ENCODE peak calls at places on chromosome 18, in seven cellular contexts. T, C, M, X, Z, V and K are unnamed samples.
A peak's percentile ranks its signal among the peaks of the same experiment; 100 is the strongest.

GRCh38 chr18:74623047-74623816 is 25.6 kb downstream of the ZNF407 start:
- DNase-seq in V (no peak), T (no peak), M (no peak), C (no peak), X (peak; percentile 79), Z (no peak), K (no peak)

GRCh38 chr18:34971313-34971712 is 69.9 kb upstream of the MAPRE2 start:
- DNase-seq in C (no peak), X (no peak), T (no peak), V (no peak), Z (no peak), M (no peak), K (no peak)

GRCh38 chr18:3966246-3966984 is 488.7 kb downstream of the DLGAP1 start:
- DNase-seq in C (no peak), V (no peak), Z (no peak), X (no peak), T (no peak), M (no peak), K (no peak)

GRCh38 chr18:5413447-5413846 is 117.9 kb upstream of the ZBTB14 start:
- DNase-seq in V (no peak), C (no peak), Z (no peak), X (no peak), T (no peak), M (no peak), K (peak; percentile 9)

GRCh38 chr18:3281456-3282400 is 19.8 kb downstream of the MYL12B start:
- DNase-seq in X (peak; percentile 87), T (no peak), Z (peak; percentile 47), C (no peak), V (no peak), M (no peak), K (no peak)

GRCh38 chr18:48165104-48165866 is 234.8 kb upstream of the SMAD2 start:
- DNase-seq in C (no peak), M (no peak), T (no peak), X (no peak), Z (peak; percentile 75), V (no peak), K (no peak)

GRCh38 chr18:54086046-54086802 is 138.2 kb downstream of the MBD2 start:
- DNase-seq in T (no peak), V (no peak), Z (peak; percentile 77), X (no peak), M (no peak), C (no peak), K (no peak)

GRCh38 chr18:77008006-77008405 is 124.6 kb downstream of the MBP start:
- DNase-seq in V (no peak), C (no peak), Z (no peak), T (no peak), X (no peak), M (no peak), K (no peak)

GRCh38 chr18:48486762-48487161 is 52.1 kb upstream of the CTIF start:
- DNase-seq in T (no peak), M (no peak), X (no peak), C (no peak), Z (no peak), V (no peak), K (no peak)

GRCh38 chr18:58310517-58310916 is 266.5 kb downstream of the NEDD4L start:
- DNase-seq in Z (no peak), V (peak; percentile 44), M (no peak), C (peak; percentile 75), X (peak; percentile 14), T (no peak), K (no peak)

GRCh38 chr18:49893036-49893435 is 79.7 kb upstream of the ACAA2 start:
- DNase-seq in V (no peak), C (no peak), Z (no peak), M (no peak), X (no peak), T (no peak), K (no peak)

GRCh38 chr18:58529714-58530354 is 99.1 kb downstream of the ALPK2 start:
- DNase-seq in M (no peak), T (no peak), V (peak; percentile 84), Z (peak; percentile 52), C (peak; percentile 71), X (peak; percentile 88), K (peak; percentile 85)

GRCh38 chr18:22829781-22830180 is 103.3 kb upstream of the RBBP8 start:
- DNase-seq in V (no peak), X (peak; percentile 14), C (no peak), T (no peak), M (no peak), Z (no peak), K (no peak)

GRCh38 chr18:23239350-23239692 is 104.0 kb downstream of the CABLES1 start:
- DNase-seq in V (no peak), T (no peak), M (no peak), Z (no peak), C (no peak), X (no peak), K (no peak)

GRCh38 chr18:11159844-11160243 is 10.5 kb upstream of the PIEZO2 start:
- DNase-seq in X (no peak), Z (no peak), M (no peak), T (no peak), V (no peak), C (no peak), K (no peak)

GRCh38 chr18:74289946-74290478 is 1.8 kb downstream of the CYB5A start:
- DNase-seq in M (no peak), V (no peak), Z (no peak), C (no peak), T (no peak), X (no peak), K (no peak)

GRCh38 chr18:49573835-49574234 is 12.0 kb downstream of the LIPG start:
- DNase-seq in C (no peak), T (no peak), X (no peak), M (no peak), Z (no peak), V (no peak), K (no peak)

GRCh38 chr18:78788161-78788560 is 191.5 kb upstream of the SALL3 start:
- DNase-seq in X (no peak), M (no peak), Z (no peak), T (no peak), C (no peak), V (peak; percentile 73), K (no peak)

GRCh38 chr18:76805221-76805620 is 17.1 kb upstream of the ZNF236 start:
- DNase-seq in X (no peak), M (no peak), Z (no peak), C (no peak), T (no peak), V (no peak), K (no peak)

GRCh38 chr18:25423267-25423666 is 71.3 kb upstream of the ZNF521 start:
- DNase-seq in T (no peak), C (no peak), M (no peak), V (no peak), X (no peak), Z (no peak), K (no peak)

GRCh38 chr18:34695300-34695699 is 14.8 kb upstream of the DTNA start:
- DNase-seq in C (no peak), M (no peak), Z (no peak), V (no peak), X (no peak), T (no peak), K (no peak)

GRCh38 chr18:8525692-8526091 is 83.5 kb upstream of the RAB12 start:
- DNase-seq in C (no peak), V (no peak), M (no peak), X (peak; percentile 69), T (no peak), Z (peak; percentile 31), K (peak; percentile 46)

DNA sequence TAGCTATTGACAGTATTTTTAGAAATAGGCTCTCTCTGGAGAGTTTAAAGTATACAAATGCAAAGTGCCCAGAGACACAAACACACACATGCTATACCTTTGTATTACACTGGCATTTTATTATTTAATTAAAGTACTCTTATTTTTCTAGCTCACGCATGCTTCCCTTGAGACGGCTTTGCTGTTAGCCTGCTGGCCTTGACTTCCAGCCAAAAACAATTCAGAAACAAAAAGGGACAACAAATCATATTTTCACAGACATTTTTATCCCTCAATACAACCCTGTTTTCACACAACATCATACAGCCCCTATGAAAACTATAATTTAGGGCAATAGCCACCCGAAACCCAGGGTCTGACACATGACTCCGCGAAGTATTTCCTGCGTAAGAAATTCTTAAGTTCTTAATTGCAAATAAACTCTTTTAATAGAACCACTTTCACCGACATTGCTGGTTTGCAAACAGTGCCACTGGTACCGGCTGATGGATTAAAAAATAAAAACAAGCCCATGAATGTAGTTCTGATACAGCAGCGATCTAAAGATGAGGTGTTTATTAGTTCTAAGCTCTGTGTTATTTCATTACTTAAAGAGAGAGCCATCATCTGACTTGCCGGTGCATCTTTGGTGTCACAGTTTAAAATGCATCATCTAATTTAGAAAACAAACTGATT is 185.1 kb downstream of the TCF4 start:
- DNase-seq in T (no peak), V (no peak), M (no peak), X (no peak), Z (no peak), C (no peak), K (no peak)
- H3K4me3 ChIP-seq in T (peak overlapping the region; percentile 25), V (peak overlapping the region; percentile 21), M (no peak overlapping the region), X (peak overlapping the region; percentile 10), Z (no peak overlapping the region), C (peak overlapping the region; percentile 64), K (no peak overlapping the region)

GRCh38 chr18:63237911-63238710 is 81.5 kb downstream of the BCL2 start:
- DNase-seq in Z (no peak), C (peak; percentile 64), T (no peak), V (no peak), M (no peak), X (peak; percentile 77), K (no peak)
- H3K27ac ChIP-seq in Z (peak overlapping the region; percentile 91), C (peak overlapping the region; percentile 85), T (peak overlapping the region; percentile 76), V (peak overlapping the region; percentile 85), M (peak overlapping the region; percentile 78), X (peak overlapping the region; percentile 63), K (no peak overlapping the region)

GRCh38 chr18:55997156-55997561 is 409.2 kb upstream of the TCF4 start:
- DNase-seq in C (no peak), M (no peak), T (no peak), X (peak; percentile 22), Z (no peak), V (no peak), K (no peak)
- TF ChIP-seq CTCF in C (no peak), M (no peak), T (no peak), X (no peak), Z (no peak), V (no peak), K (no peak)

GRCh38 chr18:12278153-12278764 is 24.1 kb downstream of the CIDEA start:
- DNase-seq in V (no peak), M (no peak), Z (no peak), T (no peak), C (no peak), X (peak; percentile 62), K (peak; percentile 25)
- H3K4me3 ChIP-seq in V (peak overlapping the region; percentile 11), M (no peak overlapping the region), Z (no peak overlapping the region), T (peak overlapping the region; percentile 53), C (peak overlapping the region; percentile 48), X (no peak overlapping the region), K (no peak overlapping the region)

GRCh38 chr18:24369420-24369819 is 28.2 kb downstream of the OSBPL1A start:
- DNase-seq in T (no peak), V (no peak), X (no peak), Z (no peak), C (no peak), M (no peak), K (no peak)
- H3K27ac ChIP-seq in T (no peak overlapping the region), V (no peak overlapping the region), X (peak overlapping the region; percentile 30), Z (no peak overlapping the region), C (no peak overlapping the region), M (no peak overlapping the region), K (no peak overlapping the region)